ENCODE peak calls at places on chromosomes 1 and 21, in four cellular contexts. One of them, this sample, is unnamed.

GRCh38 chr1:18970358-18970757 is 13.9 kb upstream of the IFFO2 start:
- DNase-seq in brain microvascular endothelial cell: no peak
- DNase-seq in WTC11: no peak
- DNase-seq in endothelial cell of umbilical vein: no peak
- DNase-seq in this sample: no peak

GRCh38 chr1:182134257-182134656 is 72.7 kb upstream of the ZNF648 start:
- DNase-seq in WTC11: no peak
- DNase-seq in brain microvascular endothelial cell: no peak
- DNase-seq in endothelial cell of umbilical vein: no peak
- DNase-seq in this sample: no peak

GRCh38 chr1:231091853-231092301 is 51.8 kb upstream of the FAM89A start:
- DNase-seq in endothelial cell of umbilical vein: peak; percentile 61
- DNase-seq in WTC11: peak; percentile 69
- DNase-seq in brain microvascular endothelial cell: peak; percentile 12
- DNase-seq in this sample: no peak

GRCh38 chr1:24695202-24695974 is 49.9 kb upstream of the CLIC4 start:
- DNase-seq in brain microvascular endothelial cell: no peak
- DNase-seq in endothelial cell of umbilical vein: no peak
- DNase-seq in WTC11: no peak
- DNase-seq in this sample: no peak

GRCh38 chr1:197234581-197234980 is 33.5 kb upstream of the CRB1 start:
- DNase-seq in brain microvascular endothelial cell: no peak
- DNase-seq in endothelial cell of umbilical vein: no peak
- DNase-seq in WTC11: no peak
- DNase-seq in this sample: no peak

GRCh38 chr1:35243681-35244080 is 24.8 kb upstream of the ZMYM4 start:
- DNase-seq in endothelial cell of umbilical vein: no peak
- DNase-seq in brain microvascular endothelial cell: no peak
- DNase-seq in WTC11: no peak
- DNase-seq in this sample: no peak

GRCh38 chr1:1173793-1174415 is at the start of gene TTLL10:
- DNase-seq in endothelial cell of umbilical vein: no peak
- DNase-seq in WTC11: peak; percentile 82
- DNase-seq in brain microvascular endothelial cell: no peak
- DNase-seq in this sample: no peak

GRCh38 chr1:7783178-7783711 is 846 bp upstream of the PER3 start:
- DNase-seq in WTC11: peak; percentile 76
- DNase-seq in endothelial cell of umbilical vein: peak; percentile 31
- DNase-seq in brain microvascular endothelial cell: peak; percentile 4
- DNase-seq in this sample: no peak

GRCh38 chr1:210372491-210372890 is 43.8 kb downstream of the HHAT start:
- DNase-seq in endothelial cell of umbilical vein: no peak
- DNase-seq in brain microvascular endothelial cell: no peak
- DNase-seq in WTC11: no peak
- DNase-seq in this sample: no peak

GRCh38 chr1:206900149-206900548 is 2.9 kb downstream of the IL24 start:
- DNase-seq in WTC11: no peak
- DNase-seq in endothelial cell of umbilical vein: no peak
- DNase-seq in brain microvascular endothelial cell: no peak
- DNase-seq in this sample: no peak

GRCh38 chr21:32463889-32464300 is 51.4 kb downstream of the EVA1C start:
- DNase-seq in brain microvascular endothelial cell: peak; percentile 93
- DNase-seq in WTC11: no peak
- DNase-seq in endothelial cell of umbilical vein: peak; percentile 95
- DNase-seq in this sample: peak; percentile 29

GRCh38 chr1:201282931-201283829 is at the start of gene PKP1:
- DNase-seq in endothelial cell of umbilical vein: no peak
- DNase-seq in brain microvascular endothelial cell: no peak
- DNase-seq in WTC11: peak; percentile 44
- DNase-seq in this sample: no peak

GRCh38 chr1:52237430-52237829 is 95.5 kb downstream of the ZFYVE9 start:
- DNase-seq in brain microvascular endothelial cell: peak; percentile 76
- DNase-seq in endothelial cell of umbilical vein: peak; percentile 25
- DNase-seq in WTC11: no peak
- DNase-seq in this sample: peak; percentile 48

GRCh38 chr21:44647222-44647552 is 973 bp downstream of the KRTAP10-11 start:
- DNase-seq in endothelial cell of umbilical vein: no peak
- DNase-seq in WTC11: no peak
- DNase-seq in brain microvascular endothelial cell: no peak
- DNase-seq in this sample: no peak

GRCh38 chr1:192550922-192551534 is 24.5 kb upstream of the RGS1 start:
- DNase-seq in WTC11: no peak
- DNase-seq in brain microvascular endothelial cell: peak; percentile 87
- DNase-seq in endothelial cell of umbilical vein: peak; percentile 33
- DNase-seq in this sample: peak; percentile 74

This sample was measured in skeletal muscle cell.